ENCODE peak calls at places on chromosomes 3 and 15, in five cellular contexts. Y is body of pancreas, G is left lung, H is Panc1, E is thoracic aorta. S is an unnamed sample. For H3K4me1 and H3K36me3, the result is how much of the 10 kb centered on the place peaks cover.

GRCh38 chr15:85174521-85174920 is 192.9 kb downstream of the PDE8A start:
- DNase-seq in Y (no peak), G (no peak), H (no peak), E (no peak), S (no peak)

GRCh38 chr3:132804498-132804897 is 82.3 kb upstream of the NPHP3 start:
- DNase-seq in H (no peak), G (no peak), E (no peak), Y (no peak), S (no peak)

GRCh38 chr3:11445883-11446282 is 173.7 kb downstream of the ATG7 start:
- DNase-seq in G (no peak), E (no peak), H (no peak), Y (no peak), S (no peak)

GRCh38 chr3:24088782-24089181 is 143.7 kb downstream of the NR1D2 start:
- DNase-seq in G (no peak), Y (no peak), H (no peak), E (no peak), S (no peak)

GRCh38 chr15:92492556-92492955 is 98.9 kb downstream of the ST8SIA2 start:
- DNase-seq in E (no peak), G (no peak), H (no peak), Y (no peak), S (no peak)

GRCh38 chr15:39270976-39271375 is 309.9 kb upstream of the THBS1 start:
- DNase-seq in H (no peak), E (no peak), Y (no peak), G (no peak), S (no peak)

GRCh38 chr3:49296781-49297420 is 19.9 kb upstream of the C3orf62 start:
- DNase-seq in G (no peak), E (peak), H (no peak), Y (no peak), S (no peak)

GRCh38 chr3:38114052-38114874 is 22.7 kb downstream of the ACAA1 start:
- DNase-seq in Y (no peak), H (no peak), G (no peak), E (no peak), S (no peak)

GRCh38 chr15:63381301-63382192 is at the start of gene CA12:
- DNase-seq in H (no peak), E (no peak), Y (peak), G (peak), S (no peak)

DNA sequence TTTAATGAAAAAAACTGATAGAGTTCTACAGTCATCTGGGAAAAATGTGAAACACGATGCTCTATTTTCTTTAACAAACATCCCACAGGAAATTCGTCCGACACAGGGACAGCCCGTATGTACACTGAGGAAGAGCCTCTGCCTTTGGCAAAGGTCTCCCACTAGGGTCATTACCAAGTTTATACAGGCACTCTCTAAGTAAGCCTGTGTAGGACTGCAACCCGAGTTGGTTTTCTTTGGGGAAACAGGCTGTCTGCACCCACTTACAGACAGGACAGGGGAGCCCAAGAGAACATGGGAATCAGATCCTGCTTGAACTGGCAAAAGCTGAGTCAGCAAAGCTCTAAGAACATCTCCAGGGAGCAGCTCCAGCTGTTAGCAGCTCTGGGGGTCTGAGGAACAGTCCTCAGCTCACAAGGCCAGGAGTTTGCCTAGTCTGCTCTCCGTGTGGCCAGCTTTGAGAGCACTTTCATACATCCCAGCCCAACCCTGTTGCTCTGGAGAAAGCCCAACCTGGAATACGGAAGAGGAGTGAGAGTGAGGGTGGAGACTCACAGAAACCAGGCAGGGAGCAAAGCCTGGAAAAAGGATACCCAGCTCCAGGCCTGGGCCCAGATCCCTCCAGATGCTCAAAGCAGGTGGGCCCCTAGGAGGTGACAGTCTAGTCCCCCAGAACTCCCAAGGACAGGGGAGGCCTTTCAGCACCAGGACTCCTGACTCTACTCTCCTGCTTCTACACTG is 1.9 kb downstream of the TBC1D2B start:
- DNase-seq in Y (peak), E (no peak), G (no peak), H (no peak), S (no peak)
- H3K27ac ChIP-seq in Y (peak), E (peak), G (peak), H (peak), S (peak)

GRCh38 chr3:72996121-72996472 is 514 bp upstream of the PPP4R2 start:
- DNase-seq in E (no peak), G (no peak), H (no peak), Y (peak), S (no peak)

GRCh38 chr3:72997421-72997961 is 880 bp downstream of the PPP4R2 start:
- DNase-seq in H (no peak), G (no peak), E (no peak), Y (peak), S (peak)

GRCh38 chr3:72996473-72997333 is at the start of gene PPP4R2:
- DNase-seq in H (no peak), Y (peak), G (peak), E (peak), S (peak)

GRCh38 chr3:72998489-72998888 is 1.9 kb downstream of the PPP4R2 start:
- DNase-seq in H (no peak), G (no peak), E (no peak), Y (no peak), S (no peak)

DNA sequence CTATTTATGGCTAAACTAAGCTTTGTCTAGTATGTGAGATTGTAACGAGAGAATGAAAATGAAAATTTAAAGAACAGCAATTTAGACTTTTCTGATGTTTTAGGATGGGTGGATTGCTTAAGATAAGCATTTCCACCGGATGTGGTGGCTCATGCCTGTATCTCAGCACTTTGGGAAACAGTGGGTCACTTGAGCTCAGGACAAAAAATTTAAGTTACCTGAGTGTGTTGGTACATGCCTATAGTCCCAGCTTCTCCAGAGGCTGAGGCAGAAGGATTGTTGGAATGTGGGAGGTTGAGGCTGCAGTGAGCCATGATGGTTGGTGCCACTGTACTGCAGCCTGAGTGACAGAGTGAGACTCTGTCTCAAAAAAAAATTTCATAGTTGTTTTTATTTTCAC is 3.4 kb downstream of the PPP4R2 start:
- DNase-seq in G (no peak), H (no peak), E (no peak), Y (no peak), S (peak)
- H3K4me1 ChIP-seq in G (under half), H (under half), E (half or more), Y (under half), S (under half)

GRCh38 chr3:12574656-12575055 is 17.8 kb downstream of the MKRN2 start:
- DNase-seq in Y (no peak), E (no peak), G (no peak), H (no peak), S (no peak)
- H3K36me3 ChIP-seq in Y (under half), E (half or more), G (half or more), H (under half), S (half or more)

GRCh38 chr3:43001094-43001553 is 22.0 kb downstream of the GASK1A start:
- DNase-seq in E (peak), H (no peak), Y (peak), G (no peak), S (no peak)
- H3K27ac ChIP-seq in E (peak), H (no peak), Y (peak), G (no peak), S (no peak)